ENCODE peak calls at places on chromosome 22, in eight cellular contexts. One of them, this sample, is unnamed.
A peak's percentile ranks its signal among the peaks of the same experiment; 100 is the strongest.

GRCh38 chr22:28141614-28142013 is 222.6 kb upstream of the PITPNB start:
- DNase-seq in astrocyte: peak; percentile 91
- DNase-seq in ovary: no peak
- DNase-seq in A549: no peak
- DNase-seq in lung: no peak
- DNase-seq in left ventricle myocardium inferior: no peak
- DNase-seq in choroid plexus epithelial cell: peak; percentile 73
- DNase-seq in AG10803: peak; percentile 87
- DNase-seq in this sample: no peak

GRCh38 chr22:50203288-50203687 is 2.5 kb downstream of the SELENOO start:
- DNase-seq in astrocyte: no peak
- DNase-seq in ovary: no peak
- DNase-seq in A549: no peak
- DNase-seq in lung: no peak
- DNase-seq in left ventricle myocardium inferior: no peak
- DNase-seq in choroid plexus epithelial cell: no peak
- DNase-seq in AG10803: no peak
- DNase-seq in this sample: no peak

GRCh38 chr22:39349506-39349966 is 255 bp upstream of the SYNGR1 start:
- DNase-seq in astrocyte: no peak
- DNase-seq in ovary: peak; percentile 78
- DNase-seq in A549: no peak
- DNase-seq in lung: no peak
- DNase-seq in left ventricle myocardium inferior: peak; percentile 44
- DNase-seq in choroid plexus epithelial cell: no peak
- DNase-seq in AG10803: no peak
- DNase-seq in this sample: no peak

GRCh38 chr22:25388866-25389540 is 169.6 kb downstream of the CRYBB2 start:
- DNase-seq in astrocyte: no peak
- DNase-seq in ovary: no peak
- DNase-seq in A549: no peak
- DNase-seq in lung: no peak
- DNase-seq in left ventricle myocardium inferior: no peak
- DNase-seq in choroid plexus epithelial cell: no peak
- DNase-seq in AG10803: no peak
- DNase-seq in this sample: no peak

GRCh38 chr22:40323681-40324083 is 22.6 kb upstream of the ADSL start:
- DNase-seq in astrocyte: no peak
- DNase-seq in ovary: no peak
- DNase-seq in A549: no peak
- DNase-seq in lung: no peak
- DNase-seq in left ventricle myocardium inferior: no peak
- DNase-seq in choroid plexus epithelial cell: no peak
- DNase-seq in AG10803: peak; percentile 19
- DNase-seq in this sample: no peak

GRCh38 chr22:49934144-49934890 is 15.9 kb downstream of the CRELD2 start:
- DNase-seq in astrocyte: peak; percentile 44
- DNase-seq in ovary: peak; percentile 73
- DNase-seq in A549: no peak
- DNase-seq in lung: peak; percentile 80
- DNase-seq in left ventricle myocardium inferior: peak; percentile 76
- DNase-seq in choroid plexus epithelial cell: peak; percentile 9
- DNase-seq in AG10803: peak; percentile 50
- DNase-seq in this sample: no peak

GRCh38 chr22:49785841-49786451 is 41.7 kb downstream of the BRD1 start:
- DNase-seq in astrocyte: no peak
- DNase-seq in ovary: no peak
- DNase-seq in A549: no peak
- DNase-seq in lung: no peak
- DNase-seq in left ventricle myocardium inferior: peak; percentile 13
- DNase-seq in choroid plexus epithelial cell: no peak
- DNase-seq in AG10803: no peak
- DNase-seq in this sample: no peak

GRCh38 chr22:22558972-22559603 is at the start of gene PRAME:
- DNase-seq in astrocyte: no peak
- DNase-seq in ovary: peak; percentile 82
- DNase-seq in A549: peak; percentile 93
- DNase-seq in lung: peak; percentile 42
- DNase-seq in left ventricle myocardium inferior: peak; percentile 38
- DNase-seq in choroid plexus epithelial cell: peak; percentile 55
- DNase-seq in AG10803: peak; percentile 12
- DNase-seq in this sample: no peak

DNA sequence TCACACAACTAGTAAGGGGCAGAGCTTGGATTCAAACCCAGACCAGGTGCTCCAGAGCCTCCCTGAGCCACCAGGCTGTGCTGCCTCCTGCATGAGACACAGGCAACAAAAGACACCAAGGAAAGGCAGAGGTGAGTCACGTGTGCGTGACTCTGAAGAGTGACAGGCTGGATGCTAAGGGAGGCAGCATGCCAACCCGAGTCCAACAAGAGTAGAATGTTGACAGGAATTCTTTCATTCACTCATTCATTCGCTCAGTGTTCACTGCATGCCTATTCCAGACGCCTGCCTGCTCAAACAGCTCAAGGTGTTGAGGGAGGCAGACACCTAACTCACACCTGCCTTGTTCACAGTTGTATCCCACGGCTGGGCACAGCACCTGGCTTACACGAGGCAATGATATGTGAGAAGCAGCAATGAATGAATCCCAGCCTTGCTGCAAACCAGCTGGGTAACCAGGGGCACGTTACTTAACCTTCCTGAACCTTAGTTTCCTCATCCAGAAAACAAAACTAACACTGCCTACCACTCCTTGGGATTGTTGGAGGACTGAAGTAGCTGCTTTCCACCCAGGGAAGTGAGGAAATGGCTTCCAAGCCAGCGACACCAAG is 73.8 kb upstream of the ARFGAP3 start:
- DNase-seq in astrocyte: peak; percentile 39
- DNase-seq in ovary: no peak
- DNase-seq in A549: peak; percentile 33
- DNase-seq in lung: no peak
- DNase-seq in left ventricle myocardium inferior: peak; percentile 63
- DNase-seq in choroid plexus epithelial cell: no peak
- DNase-seq in AG10803: peak; percentile 76
- DNase-seq in this sample: no peak
- TF ChIP-seq CTCF in astrocyte: peak; percentile 19
- TF ChIP-seq CTCF in ovary: no peak
- TF ChIP-seq CTCF in A549: no peak
- TF ChIP-seq CTCF in lung: no peak
- TF ChIP-seq CTCF in left ventricle myocardium inferior: peak; percentile 45
- TF ChIP-seq CTCF in choroid plexus epithelial cell: peak; percentile 27
- TF ChIP-seq CTCF in AG10803: peak; percentile 33
- TF ChIP-seq CTCF in this sample: no peak

DNA sequence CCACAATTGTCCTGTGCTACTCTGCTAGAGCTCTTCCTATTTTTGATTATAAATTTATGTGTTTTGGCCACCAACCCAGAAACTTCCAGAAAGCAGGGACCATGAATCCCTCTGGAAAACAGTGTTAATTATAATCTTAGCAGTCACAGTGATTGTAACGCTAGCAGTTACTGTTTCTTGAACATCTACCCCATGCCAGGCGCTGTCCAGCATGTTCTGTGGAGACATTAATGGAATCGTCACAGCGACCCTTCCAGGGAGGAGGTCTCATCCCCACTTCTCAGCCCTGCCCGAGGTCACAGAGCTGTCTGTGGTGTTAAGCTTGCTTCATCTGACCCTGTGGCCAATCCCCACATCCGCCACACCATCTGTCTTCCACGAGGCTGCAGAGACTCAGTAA is 13.9 kb upstream of the PNPLA5 start:
- DNase-seq in astrocyte: no peak
- DNase-seq in ovary: no peak
- DNase-seq in A549: no peak
- DNase-seq in lung: no peak
- DNase-seq in left ventricle myocardium inferior: no peak
- DNase-seq in choroid plexus epithelial cell: peak; percentile 23
- DNase-seq in AG10803: no peak
- DNase-seq in this sample: no peak
- TF ChIP-seq CTCF in astrocyte: no peak
- TF ChIP-seq CTCF in ovary: no peak
- TF ChIP-seq CTCF in A549: no peak
- TF ChIP-seq CTCF in lung: no peak
- TF ChIP-seq CTCF in left ventricle myocardium inferior: no peak
- TF ChIP-seq CTCF in choroid plexus epithelial cell: no peak
- TF ChIP-seq CTCF in AG10803: no peak
- TF ChIP-seq CTCF in this sample: no peak

GRCh38 chr22:31399211-31400022 is at the start of gene DRG1:
- DNase-seq in astrocyte: peak; percentile 80
- DNase-seq in ovary: peak; percentile 98
- DNase-seq in A549: peak; percentile 92
- DNase-seq in lung: peak; percentile 96
- DNase-seq in left ventricle myocardium inferior: peak; percentile 98
- DNase-seq in choroid plexus epithelial cell: peak; percentile 95
- DNase-seq in AG10803: peak; percentile 95
- DNase-seq in this sample: peak; percentile 98
- TF ChIP-seq CTCF in astrocyte: no peak
- TF ChIP-seq CTCF in ovary: no peak
- TF ChIP-seq CTCF in A549: no peak
- TF ChIP-seq CTCF in lung: peak; percentile 8
- TF ChIP-seq CTCF in left ventricle myocardium inferior: peak; percentile 35
- TF ChIP-seq CTCF in choroid plexus epithelial cell: no peak
- TF ChIP-seq CTCF in AG10803: no peak
- TF ChIP-seq CTCF in this sample: no peak

DNA sequence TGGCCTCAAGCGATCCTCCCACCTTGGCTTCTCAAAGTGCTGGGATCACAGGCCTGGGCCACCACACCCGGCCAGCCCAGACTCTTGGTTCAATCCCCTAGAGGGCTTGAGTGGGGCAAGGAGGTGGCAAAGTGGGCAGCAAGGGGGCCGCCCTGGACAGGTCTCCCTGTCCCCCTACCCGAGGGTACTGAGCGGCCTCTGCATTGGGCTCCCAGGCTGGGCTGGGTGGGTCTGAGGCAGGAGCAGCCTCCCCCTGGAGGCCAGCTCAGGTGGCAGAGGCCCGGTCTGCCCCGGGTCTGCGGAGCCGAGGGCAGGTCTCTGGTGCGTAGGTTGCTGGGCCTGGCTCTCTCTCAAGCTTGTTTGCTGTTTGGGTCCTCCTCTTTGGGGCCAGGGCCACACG is 22.4 kb upstream of the CCDC188 start:
- DNase-seq in astrocyte: no peak
- DNase-seq in ovary: no peak
- DNase-seq in A549: no peak
- DNase-seq in lung: no peak
- DNase-seq in left ventricle myocardium inferior: no peak
- DNase-seq in choroid plexus epithelial cell: no peak
- DNase-seq in AG10803: no peak
- DNase-seq in this sample: no peak
- TF ChIP-seq CTCF in astrocyte: no peak
- TF ChIP-seq CTCF in ovary: no peak
- TF ChIP-seq CTCF in A549: no peak
- TF ChIP-seq CTCF in lung: no peak
- TF ChIP-seq CTCF in left ventricle myocardium inferior: no peak
- TF ChIP-seq CTCF in choroid plexus epithelial cell: no peak
- TF ChIP-seq CTCF in AG10803: no peak
- TF ChIP-seq CTCF in this sample: no peak

DNA sequence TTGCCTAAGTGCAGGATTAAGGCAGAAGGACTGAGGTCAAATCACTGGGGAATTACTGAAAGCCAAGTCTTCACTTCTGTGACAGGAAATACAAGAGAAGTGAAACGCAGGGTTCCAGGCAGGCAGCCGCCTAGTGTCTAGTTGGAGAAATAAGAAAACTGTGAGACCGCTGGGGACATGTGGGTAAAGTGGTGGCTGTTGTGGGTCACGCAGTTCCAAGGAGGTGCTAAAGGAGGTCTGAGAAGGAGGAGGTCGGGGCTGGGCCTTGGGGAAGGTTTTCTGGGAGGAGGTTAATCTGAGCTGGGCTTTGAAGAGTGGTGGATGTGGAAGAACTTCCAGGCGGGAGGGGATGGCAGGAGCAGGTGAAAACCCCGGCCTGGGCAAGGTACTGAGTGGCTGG is 11.2 kb downstream of the MCM5 start:
- DNase-seq in astrocyte: no peak
- DNase-seq in ovary: no peak
- DNase-seq in A549: no peak
- DNase-seq in lung: no peak
- DNase-seq in left ventricle myocardium inferior: no peak
- DNase-seq in choroid plexus epithelial cell: no peak
- DNase-seq in AG10803: no peak
- DNase-seq in this sample: no peak
- TF ChIP-seq CTCF in astrocyte: no peak
- TF ChIP-seq CTCF in ovary: no peak
- TF ChIP-seq CTCF in A549: no peak
- TF ChIP-seq CTCF in lung: no peak
- TF ChIP-seq CTCF in left ventricle myocardium inferior: peak; percentile 22
- TF ChIP-seq CTCF in choroid plexus epithelial cell: peak; percentile 39
- TF ChIP-seq CTCF in AG10803: no peak
- TF ChIP-seq CTCF in this sample: no peak

DNA sequence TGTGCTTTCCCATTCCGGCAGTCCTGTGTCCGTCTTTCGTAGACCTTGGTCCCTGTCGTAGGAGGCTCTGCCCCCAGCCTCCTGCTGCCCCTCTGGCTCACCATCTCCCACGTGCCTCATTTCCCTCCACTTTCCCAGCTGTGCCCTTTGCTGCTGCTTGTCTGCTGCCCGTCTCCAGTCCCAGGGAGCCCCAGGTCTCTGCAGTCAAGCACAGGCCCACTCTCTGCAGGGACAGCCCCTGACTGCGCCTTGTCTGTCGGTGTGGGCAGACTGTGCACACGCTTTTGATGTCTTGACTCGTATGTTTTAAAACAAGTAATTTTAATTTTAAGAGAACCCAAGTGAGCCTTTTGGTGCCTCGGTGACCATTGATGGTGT is 12.4 kb downstream of the DGCR8 start:
- DNase-seq in astrocyte: no peak
- DNase-seq in ovary: no peak
- DNase-seq in A549: no peak
- DNase-seq in lung: no peak
- DNase-seq in left ventricle myocardium inferior: no peak
- DNase-seq in choroid plexus epithelial cell: no peak
- DNase-seq in AG10803: no peak
- DNase-seq in this sample: no peak
- TF ChIP-seq CTCF in astrocyte: no peak
- TF ChIP-seq CTCF in ovary: no peak
- TF ChIP-seq CTCF in A549: no peak
- TF ChIP-seq CTCF in lung: no peak
- TF ChIP-seq CTCF in left ventricle myocardium inferior: no peak
- TF ChIP-seq CTCF in choroid plexus epithelial cell: no peak
- TF ChIP-seq CTCF in AG10803: no peak
- TF ChIP-seq CTCF in this sample: no peak

GRCh38 chr22:44623771-44624510 is 78.1 kb upstream of the PRR5 start:
- DNase-seq in astrocyte: no peak
- DNase-seq in ovary: no peak
- DNase-seq in A549: peak; percentile 46
- DNase-seq in lung: no peak
- DNase-seq in left ventricle myocardium inferior: no peak
- DNase-seq in choroid plexus epithelial cell: peak; percentile 37
- DNase-seq in AG10803: peak; percentile 18
- DNase-seq in this sample: peak; percentile 84
- TF ChIP-seq CTCF in astrocyte: peak; percentile 19
- TF ChIP-seq CTCF in ovary: no peak
- TF ChIP-seq CTCF in A549: peak; percentile 65
- TF ChIP-seq CTCF in lung: no peak
- TF ChIP-seq CTCF in left ventricle myocardium inferior: peak; percentile 63
- TF ChIP-seq CTCF in choroid plexus epithelial cell: peak; percentile 73
- TF ChIP-seq CTCF in AG10803: peak; percentile 46
- TF ChIP-seq CTCF in this sample: peak; percentile 57

GRCh38 chr22:46996595-46997310 is 234.3 kb downstream of the TBC1D22A start:
- DNase-seq in astrocyte: no peak
- DNase-seq in ovary: no peak
- DNase-seq in A549: peak; percentile 17
- DNase-seq in lung: no peak
- DNase-seq in left ventricle myocardium inferior: no peak
- DNase-seq in choroid plexus epithelial cell: no peak
- DNase-seq in AG10803: no peak
- DNase-seq in this sample: no peak
- TF ChIP-seq CTCF in astrocyte: no peak
- TF ChIP-seq CTCF in ovary: no peak
- TF ChIP-seq CTCF in A549: peak; percentile 19
- TF ChIP-seq CTCF in lung: no peak
- TF ChIP-seq CTCF in left ventricle myocardium inferior: peak; percentile 26
- TF ChIP-seq CTCF in choroid plexus epithelial cell: peak; percentile 38
- TF ChIP-seq CTCF in AG10803: peak; percentile 32
- TF ChIP-seq CTCF in this sample: peak; percentile 26